ENCODE peak calls at places on chromosomes 13 and 19, in six cellular contexts. Y, V, C, K, J and W are unnamed samples.

GRCh38 chr19:47540748-47541147 is 25.9 kb upstream of the NAPA start:
- DNase-seq in Y (no peak), V (no peak), C (no peak), K (no peak), J (no peak), W (peak; percentile 37)

GRCh38 chr13:21528616-21529015 is 69.5 kb upstream of the ZDHHC20 start:
- DNase-seq in Y (no peak), V (no peak), C (no peak), K (peak; percentile 40), J (no peak), W (no peak)

GRCh38 chr19:46722004-46722380 is 5.1 kb upstream of the PRKD2 start:
- DNase-seq in Y (no peak), V (no peak), C (no peak), K (no peak), J (no peak), W (no peak)

GRCh38 chr19:47257411-47258169 is 1.3 kb downstream of the CCDC9 start:
- DNase-seq in Y (no peak), V (no peak), C (no peak), K (no peak), J (no peak), W (no peak)

GRCh38 chr13:51739403-51740112 is 64.4 kb downstream of the DHRS12 start:
- DNase-seq in Y (no peak), V (no peak), C (no peak), K (no peak), J (no peak), W (no peak)

GRCh38 chr19:11457831-11458230 is 22.4 kb downstream of the PRKCSH start:
- DNase-seq in Y (no peak), V (no peak), C (no peak), K (no peak), J (no peak), W (no peak)

GRCh38 chr19:17296278-17296677 is 6.9 kb downstream of the ABHD8 start:
- DNase-seq in Y (no peak), V (no peak), C (no peak), K (no peak), J (no peak), W (no peak)

GRCh38 chr13:31773538-31773937 is 34.2 kb downstream of the RXFP2 start:
- DNase-seq in Y (no peak), V (no peak), C (no peak), K (no peak), J (no peak), W (no peak)

GRCh38 chr19:17949956-17950309 is 17.0 kb upstream of the KCNN1 start:
- DNase-seq in Y (no peak), V (no peak), C (peak; percentile 29), K (no peak), J (no peak), W (no peak)

GRCh38 chr19:15124572-15125231 is 17.5 kb downstream of the SYDE1 start:
- DNase-seq in Y (no peak), V (peak; percentile 74), C (no peak), K (no peak), J (no peak), W (no peak)

GRCh38 chr19:45766919-45767346 is 2.1 kb downstream of the SIX5 start:
- DNase-seq in Y (no peak), V (no peak), C (no peak), K (no peak), J (peak; percentile 55), W (no peak)

GRCh38 chr19:33259532-33259931 is 33.9 kb upstream of the SLC7A10 start:
- DNase-seq in Y (no peak), V (no peak), C (no peak), K (no peak), J (no peak), W (no peak)

GRCh38 chr19:19821366-19822147 is at the start of gene ZNF506:
- DNase-seq in Y (peak; percentile 92), V (peak; percentile 99), C (peak; percentile 96), K (peak; percentile 98), J (peak; percentile 98), W (peak; percentile 98)

GRCh38 chr19:40398417-40399056 is 8.6 kb upstream of the HIPK4 start:
- DNase-seq in Y (peak; percentile 58), V (peak; percentile 78), C (peak; percentile 56), K (no peak), J (no peak), W (peak; percentile 84)

GRCh38 chr13:50842711-50843255 is 709 bp downstream of the DLEU7 start:
- DNase-seq in Y (no peak), V (no peak), C (no peak), K (no peak), J (peak; percentile 6), W (no peak)

GRCh38 chr13:77868717-77869116 is 49.9 kb downstream of the EDNRB start:
- DNase-seq in Y (no peak), V (no peak), C (no peak), K (peak; percentile 44), J (no peak), W (no peak)

GRCh38 chr19:44552324-44552723 is 22.8 kb upstream of the CEACAM20 start:
- DNase-seq in Y (no peak), V (peak; percentile 56), C (no peak), K (peak; percentile 47), J (peak; percentile 17), W (peak; percentile 66)

GRCh38 chr19:7783991-7784421 is 21.0 kb downstream of the CLEC4M start:
- DNase-seq in Y (no peak), V (no peak), C (no peak), K (no peak), J (no peak), W (peak; percentile 67)

GRCh38 chr19:41575998-41576397 is at the start of gene CEACAM21:
- DNase-seq in Y (no peak), V (peak; percentile 59), C (peak; percentile 42), K (peak; percentile 65), J (peak; percentile 30), W (peak; percentile 77)

GRCh38 chr13:88000787-88001186 is 329.6 kb downstream of the SLITRK5 start:
- DNase-seq in Y (no peak), V (no peak), C (no peak), K (no peak), J (no peak), W (no peak)

GRCh38 chr19:7685546-7686445 is 5.2 kb downstream of the TRAPPC5 start:
- DNase-seq in Y (no peak), V (no peak), C (no peak), K (no peak), J (no peak), W (no peak)

GRCh38 chr13:31374682-31375081 is 174.9 kb downstream of the B3GLCT start:
- DNase-seq in Y (peak; percentile 64), V (no peak), C (no peak), K (no peak), J (no peak), W (no peak)

GRCh38 chr19:15701757-15702589 is 25.9 kb upstream of the OR10H2 start:
- DNase-seq in Y (no peak), V (peak; percentile 67), C (no peak), K (no peak), J (no peak), W (no peak)

DNA sequence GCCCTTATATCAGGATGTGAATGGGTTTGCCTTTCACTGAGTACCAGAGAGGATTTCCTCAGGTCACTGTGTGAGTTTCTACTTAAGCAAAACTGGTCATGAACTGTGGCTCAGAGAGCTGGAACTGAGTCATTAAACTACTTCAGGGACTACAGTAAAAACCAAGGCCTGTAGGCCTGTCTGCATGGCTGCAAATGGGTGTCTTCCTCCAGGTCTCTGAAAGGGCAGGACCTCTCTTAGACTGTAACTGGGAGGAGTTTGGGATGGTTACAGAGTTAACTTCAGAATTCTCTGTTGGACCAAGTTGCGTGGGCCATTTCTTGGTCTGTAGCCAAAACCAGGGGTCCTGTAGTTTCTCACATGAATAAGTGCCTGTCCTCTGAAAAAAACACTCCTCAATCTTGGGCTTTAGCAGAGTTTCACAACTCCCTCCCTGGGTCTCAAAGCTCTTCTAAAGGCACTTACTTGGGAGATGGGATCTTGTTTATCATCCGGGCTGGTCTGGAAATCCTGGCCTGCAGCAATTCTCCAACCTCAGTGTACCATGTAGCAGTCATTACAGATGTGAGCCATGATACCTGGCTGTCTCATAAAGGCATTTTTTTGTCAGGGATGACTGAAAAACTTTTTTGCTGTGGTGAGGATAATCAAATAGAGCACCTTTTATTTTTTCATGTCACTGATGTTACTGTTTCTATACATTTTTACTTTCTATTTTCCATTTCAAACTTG is 19.7 kb downstream of the ZNF714 start:
- DNase-seq in Y (no peak), V (no peak), C (no peak), K (no peak), J (no peak), W (no peak)
- H3K27ac ChIP-seq in Y (no peak overlapping the region), V (no peak overlapping the region), C (no peak overlapping the region), K (no peak overlapping the region), J (no peak overlapping the region), W (no peak overlapping the region)

GRCh38 chr19:10230155-10230903 is 802 bp downstream of the S1PR2 start:
- DNase-seq in Y (peak; percentile 64), V (peak; percentile 67), C (peak; percentile 34), K (peak; percentile 43), J (peak; percentile 56), W (peak; percentile 82)
- H3K27ac ChIP-seq in Y (peak overlapping the region; percentile 84), V (peak overlapping the region; percentile 78), C (peak overlapping the region; percentile 88), K (peak overlapping the region; percentile 93), J (peak overlapping the region; percentile 97), W (peak overlapping the region; percentile 94)

GRCh38 chr19:56594446-56594782 is 688 bp upstream of the ZNF71 start:
- DNase-seq in Y (no peak), V (no peak), C (no peak), K (no peak), J (no peak), W (no peak)

GRCh38 chr19:56597696-56598095 is 2.6 kb downstream of the ZNF71 start:
- DNase-seq in Y (no peak), V (no peak), C (no peak), K (no peak), J (no peak), W (no peak)

GRCh38 chr19:56596676-56597075 is 1.6 kb downstream of the ZNF71 start:
- DNase-seq in Y (no peak), V (no peak), C (no peak), K (no peak), J (no peak), W (no peak)

GRCh38 chr19:56595548-56595899 is 422 bp downstream of the ZNF71 start:
- DNase-seq in Y (no peak), V (no peak), C (no peak), K (no peak), J (no peak), W (no peak)

GRCh38 chr19:56594783-56595547 is at the start of gene ZNF71:
- DNase-seq in Y (peak; percentile 87), V (peak; percentile 86), C (peak; percentile 85), K (peak; percentile 93), J (peak; percentile 93), W (peak; percentile 94)
- H3K27ac ChIP-seq in Y (no peak within 1 kb of the TSS), V (peak within 1 kb of the TSS; percentile 12), C (peak within 1 kb of the TSS; percentile 36), K (peak within 1 kb of the TSS; percentile 88), J (peak within 1 kb of the TSS; percentile 84), W (peak within 1 kb of the TSS; percentile 51)

GRCh38 chr13:96238241-96238640 is 148.3 kb downstream of the HS6ST3 start:
- DNase-seq in Y (no peak), V (no peak), C (no peak), K (no peak), J (no peak), W (no peak)

GRCh38 chr13:96243371-96243770 is 153.5 kb downstream of the HS6ST3 start:
- DNase-seq in Y (no peak), V (no peak), C (no peak), K (no peak), J (no peak), W (no peak)

DNA sequence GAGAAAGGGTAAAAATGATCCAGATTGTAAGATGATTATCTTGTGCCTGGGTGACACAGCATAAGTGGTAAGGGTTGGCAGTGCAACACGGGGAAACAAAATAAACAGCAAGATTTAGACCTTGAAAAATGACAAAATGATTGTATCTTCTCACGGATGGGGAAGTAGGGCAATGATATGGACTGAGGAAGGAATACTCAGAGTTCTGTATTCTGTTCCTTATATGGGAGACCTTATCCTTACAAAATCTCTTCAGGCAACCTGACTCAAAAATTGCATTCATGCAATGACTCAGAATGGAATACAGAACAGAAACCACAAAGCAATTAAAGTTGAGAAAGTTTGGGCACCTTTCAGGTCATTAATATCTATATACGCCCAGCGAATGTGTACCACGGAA is 149.0 kb downstream of the HS6ST3 start:
- DNase-seq in Y (no peak), V (no peak), C (no peak), K (no peak), J (no peak), W (no peak)
- H3K27ac ChIP-seq in Y (no peak overlapping the region), V (no peak overlapping the region), C (no peak overlapping the region), K (no peak overlapping the region), J (no peak overlapping the region), W (no peak overlapping the region)